ENCODE peak calls at places on chromosomes 3 and 15, in four cellular contexts. P is spleen, N is breast epithelium, L is prostate gland. K is an unnamed sample.

GRCh38 chr15:98658831-98659699 is 10.7 kb downstream of the IGF1R start:
- DNase-seq in P (no peak), N (no peak), L (peak), K (peak)

GRCh38 chr3:128318275-128318920 is 148.3 kb downstream of the DNAJB8 start:
- DNase-seq in P (no peak), N (no peak), L (no peak), K (no peak)

GRCh38 chr15:43893956-43894355 is 67.2 kb downstream of the WDR76 start:
- DNase-seq in P (no peak), N (no peak), L (no peak), K (no peak)

GRCh38 chr15:60591491-60592385 is 112.8 kb upstream of the ICE2 start:
- DNase-seq in P (peak), N (no peak), L (peak), K (peak)

GRCh38 chr3:113140876-113141275 is 70.5 kb upstream of the BOC start:
- DNase-seq in P (no peak), N (no peak), L (no peak), K (no peak)

GRCh38 chr3:160486459-160486869 is 36.9 kb upstream of the TRIM59 start:
- DNase-seq in P (no peak), N (no peak), L (no peak), K (no peak)

GRCh38 chr15:48046813-48047483 is 73.8 kb upstream of the SLC24A5 start:
- DNase-seq in P (no peak), N (no peak), L (no peak), K (no peak)

GRCh38 chr3:171776839-171777607 is 33.3 kb downstream of the PLD1 start:
- DNase-seq in P (no peak), N (no peak), L (no peak), K (no peak)

GRCh38 chr3:100463646-100464155 is 28.7 kb upstream of the TMEM45A start:
- DNase-seq in P (no peak), N (no peak), L (no peak), K (no peak)

GRCh38 chr3:59180006-59180405 is 130.2 kb upstream of the CFAP20DC start:
- DNase-seq in P (no peak), N (no peak), L (no peak), K (no peak)

GRCh38 chr15:40252438-40253178 is 13.7 kb downstream of the PAK6 start:
- DNase-seq in P (peak), N (no peak), L (peak), K (peak)

GRCh38 chr3:129758921-129759320 is 134.6 kb downstream of the TMCC1 start:
- DNase-seq in P (no peak), N (no peak), L (no peak), K (no peak)

GRCh38 chr15:73991260-73991659 is 835 bp downstream of the STOML1 start:
- DNase-seq in P (peak), N (no peak), L (no peak), K (peak)

GRCh38 chr3:111260878-111261277 is 189.3 kb downstream of the NECTIN3 start:
- DNase-seq in P (no peak), N (no peak), L (no peak), K (no peak)

GRCh38 chr3:57557088-57557537 is 1.0 kb downstream of the PDE12 start:
- DNase-seq in P (no peak), N (no peak), L (no peak), K (no peak)

GRCh38 chr3:136070334-136070733 is 104.8 kb downstream of the PPP2R3A start:
- DNase-seq in P (no peak), N (no peak), L (no peak), K (no peak)

GRCh38 chr15:51280838-51281237 is 57.6 kb downstream of the CYP19A1 start:
- DNase-seq in P (no peak), N (no peak), L (no peak), K (no peak)

GRCh38 chr3:158625881-158626280 is 18.4 kb upstream of the GFM1 start:
- DNase-seq in P (no peak), N (no peak), L (no peak), K (no peak)

GRCh38 chr15:51692154-51692553 is 10.9 kb downstream of the SCG3 start:
- DNase-seq in P (no peak), N (no peak), L (no peak), K (no peak)

GRCh38 chr15:25057574-25057973 is 102.8 kb downstream of the SNRPN start:
- DNase-seq in P (peak), N (peak), L (peak), K (peak)

GRCh38 chr3:66348696-66349095 is 127.9 kb downstream of the SLC25A26 start:
- DNase-seq in P (no peak), N (no peak), L (no peak), K (no peak)

GRCh38 chr3:173891272-173892100 is 493.9 kb downstream of the NLGN1 start:
- DNase-seq in P (no peak), N (no peak), L (no peak), K (no peak)

GRCh38 chr15:48537277-48538113 is 108.0 kb downstream of the FBN1 start:
- DNase-seq in P (no peak), N (no peak), L (no peak), K (no peak)

GRCh38 chr3:96753124-96753523 is 61.3 kb upstream of the EPHA6 start:
- DNase-seq in P (peak), N (no peak), L (no peak), K (no peak)

GRCh38 chr15:62847900-62848489 is 194.6 kb upstream of the TPM1 start:
- DNase-seq in P (no peak), N (no peak), L (no peak), K (peak)

GRCh38 chr15:100909582-100909981 is 9.6 kb upstream of the LRRK1 start:
- DNase-seq in P (no peak), N (no peak), L (peak), K (no peak)

GRCh38 chr3:56590814-56591213 is 33.8 kb downstream of the CCDC66 start:
- DNase-seq in P (no peak), N (no peak), L (no peak), K (no peak)

GRCh38 chr3:144189044-144189443 is 217.4 kb downstream of the DIPK2A start:
- DNase-seq in P (no peak), N (no peak), L (no peak), K (no peak)

GRCh38 chr15:99014803-99015676 is 7.4 kb upstream of the PGPEP1L start:
- DNase-seq in P (peak), N (peak), L (peak), K (peak)

GRCh38 chr3:69283913-69284312 is 102.0 kb downstream of the FRMD4B start:
- DNase-seq in P (no peak), N (no peak), L (no peak), K (no peak)

DNA sequence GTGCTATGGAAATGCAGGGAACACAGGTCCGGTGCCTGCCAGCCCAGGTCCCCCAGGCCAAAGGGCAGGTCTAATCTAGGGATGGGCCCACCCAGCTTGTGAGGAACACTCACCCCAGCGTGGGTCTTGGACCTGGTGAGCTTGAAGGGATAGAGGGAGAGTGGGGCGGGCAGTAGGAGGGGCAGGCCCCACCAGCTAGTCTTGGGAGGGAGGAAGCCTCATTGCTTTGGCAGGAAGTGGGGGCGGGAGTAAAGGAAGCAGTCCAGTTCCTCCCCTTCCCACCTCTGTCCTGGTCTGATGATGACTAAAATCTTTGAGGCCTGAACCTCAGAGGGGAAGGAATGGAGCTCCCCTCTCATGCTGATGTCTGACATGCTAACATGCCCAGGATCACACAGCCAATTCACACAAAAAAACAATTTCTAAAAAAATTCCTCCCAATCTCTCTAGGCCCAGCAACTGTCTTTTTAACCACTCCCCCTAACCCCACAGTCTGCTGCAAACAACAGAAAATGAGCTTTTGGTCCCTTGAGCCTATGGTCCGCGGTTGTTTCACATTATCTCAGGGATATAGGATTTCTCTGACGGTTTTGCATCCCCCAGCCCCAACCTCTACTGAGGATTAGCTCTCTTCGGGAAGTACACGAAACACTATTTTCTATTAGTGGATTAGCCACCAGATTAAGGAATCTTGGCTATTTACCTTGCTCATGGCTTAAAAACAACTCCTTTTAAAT is 30.7 kb upstream of the DUSP7 start:
- DNase-seq in P (peak), N (no peak), L (no peak), K (no peak)
- H3K27ac ChIP-seq in P (no peak), N (peak), L (no peak), K (peak)

DNA sequence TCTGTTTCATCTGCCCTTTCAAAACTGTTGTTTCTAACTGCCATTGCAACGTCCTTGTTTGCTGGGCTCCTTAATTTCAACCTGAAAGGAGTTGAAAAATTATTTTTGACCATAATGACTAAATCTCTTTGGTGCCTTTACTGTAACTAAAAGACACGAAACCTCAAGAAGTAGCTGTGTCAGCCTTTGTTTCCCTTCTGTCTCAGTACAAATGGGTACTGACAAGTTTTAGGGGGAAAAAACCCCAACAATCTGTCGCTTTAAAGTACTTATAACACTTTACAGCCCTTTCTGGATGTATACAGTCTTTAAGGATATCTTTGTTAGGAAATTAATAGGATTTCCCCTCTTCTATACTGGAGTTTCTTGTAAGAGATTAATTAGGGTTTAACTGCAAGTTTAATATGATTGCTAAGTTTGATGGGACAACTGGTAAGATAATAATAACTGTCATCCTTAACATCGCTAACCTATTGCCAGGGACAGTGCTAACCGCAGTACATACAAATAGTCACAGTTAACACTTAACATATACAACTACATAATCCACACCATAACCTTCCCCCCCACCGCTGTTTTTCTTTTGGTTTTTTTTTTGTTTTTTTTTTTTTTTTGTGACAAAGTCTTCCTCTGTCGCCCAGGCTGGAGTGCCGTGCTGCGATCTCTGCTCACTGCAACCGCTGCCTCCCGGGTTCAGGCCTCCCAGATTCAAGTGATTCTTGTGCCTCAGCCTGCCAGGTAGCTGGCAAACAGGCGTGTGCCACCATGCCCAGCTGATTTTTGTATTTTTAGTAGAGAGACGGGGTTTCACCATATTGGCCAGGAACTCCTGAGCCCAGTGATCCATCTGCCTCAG is 1.7 kb downstream of the GXYLT2 start:
- DNase-seq in P (no peak), N (no peak), L (no peak), K (peak)
- H3K4me3 ChIP-seq in P (no peak), N (peak), L (no peak), K (no peak)

DNA sequence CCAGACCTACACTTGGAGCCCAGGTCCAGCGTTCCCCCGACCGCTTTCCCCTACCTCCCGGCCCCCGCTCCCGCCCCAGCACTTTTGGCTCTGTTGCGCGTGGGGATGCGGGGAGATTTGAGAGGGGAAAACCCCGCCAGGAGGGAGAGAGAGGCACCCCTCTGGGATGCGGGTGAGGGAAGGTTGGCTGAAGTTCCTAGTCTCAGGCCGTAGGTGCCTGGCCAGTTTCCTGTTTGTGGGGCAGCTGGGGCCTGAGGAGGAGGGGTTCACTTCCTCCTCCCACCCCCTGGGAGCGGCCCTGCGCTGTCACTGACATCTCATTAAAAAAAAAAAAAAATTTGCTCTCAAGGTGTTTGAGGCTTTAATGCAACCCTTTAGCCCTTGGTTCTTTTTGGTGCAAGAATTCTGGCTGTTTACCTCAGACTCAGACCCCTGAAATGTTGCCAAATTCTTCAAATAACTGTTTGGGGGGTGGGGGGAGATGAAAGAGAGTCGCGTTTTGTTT is 2.6 kb downstream of the FAM43A start:
- DNase-seq in P (peak), N (peak), L (no peak), K (peak)
- TF ChIP-seq POLR2A in P (no peak), N (no peak), L (no peak), K (no peak)

DNA sequence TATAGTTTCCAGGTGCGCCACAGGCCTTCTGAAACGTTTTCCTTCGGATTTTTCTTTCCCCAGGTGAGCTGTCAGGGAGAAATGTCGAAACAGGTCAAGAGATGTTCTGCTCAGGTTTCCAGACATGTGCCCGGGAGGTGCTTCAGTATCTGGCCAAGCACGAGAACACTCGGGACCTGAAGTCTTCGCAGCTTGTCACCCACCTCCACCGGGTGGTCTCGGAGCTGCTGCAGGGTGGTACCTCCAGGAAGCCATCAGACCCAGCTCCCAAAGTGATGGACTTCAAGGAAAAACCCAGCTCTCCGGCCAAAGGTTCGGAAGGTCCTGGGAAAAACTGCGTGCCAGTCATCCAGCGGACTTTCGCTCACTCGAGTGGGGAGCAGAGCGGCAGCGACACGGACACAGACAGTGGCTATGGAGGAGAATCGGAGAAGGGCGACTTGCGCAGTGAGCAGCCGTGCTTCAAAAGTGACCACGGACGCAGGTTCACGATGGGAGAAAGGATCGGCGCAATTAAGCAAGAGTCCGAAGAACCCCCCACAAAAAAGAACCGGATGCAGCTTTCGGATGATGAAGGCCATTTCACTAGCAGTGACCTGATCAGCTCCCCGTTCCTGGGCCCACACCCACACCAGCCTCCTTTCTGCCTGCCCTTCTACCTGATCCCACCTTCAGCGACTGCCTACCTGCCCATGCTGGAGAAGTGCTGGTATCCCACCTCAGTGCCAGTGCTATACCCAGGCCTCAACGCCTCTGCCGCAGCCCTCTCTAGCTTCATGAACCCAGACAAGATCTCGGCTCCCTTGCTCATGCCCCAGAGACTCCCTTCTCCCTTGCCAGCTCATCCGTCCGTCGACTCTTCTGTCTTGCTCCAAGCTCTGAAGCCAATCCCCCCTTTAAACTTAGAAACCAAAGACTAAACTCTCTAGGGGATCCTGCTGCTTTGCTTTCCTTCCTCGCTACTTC is 3.8 kb downstream of the BHLHE40 start:
- DNase-seq in P (no peak), N (no peak), L (no peak), K (peak)
- H3K27ac ChIP-seq in P (peak), N (peak), L (peak), K (peak)

K was measured in thyroid gland.